ENCODE peak calls at places on chromosome 11, in four cellular contexts. Y, U, T and M are unnamed samples.

GRCh38 chr11:77372736-77373135 is 71.2 kb upstream of the GDPD4 start:
- DNase-seq in Y (no peak), U (no peak), T (no peak), M (no peak)

GRCh38 chr11:69480547-69481392 is 693 bp upstream of the LINC01488 start:
- DNase-seq in T (no peak), U (no peak), Y (no peak), M (no peak)

GRCh38 chr11:33624082-33624481 is 76.5 kb downstream of the C11orf91 start:
- DNase-seq in Y (no peak), U (no peak), T (no peak), M (no peak)

GRCh38 chr11:13367115-13367514 is 89.5 kb downstream of the BMAL1 start:
- DNase-seq in Y (no peak), U (no peak), T (no peak), M (no peak)

GRCh38 chr11:128497057-128497957 is 90.1 kb downstream of the ETS1 start:
- DNase-seq in U (no peak), Y (peak), T (no peak), M (no peak)

GRCh38 chr11:2097356-2097997 is 41.7 kb downstream of the IGF2 start:
- DNase-seq in Y (peak), U (no peak), T (no peak), M (no peak)

GRCh38 chr11:109423860-109424190 is 1.8 kb downstream of the C11orf87 start:
- DNase-seq in U (no peak), T (no peak), Y (no peak), M (no peak)

GRCh38 chr11:1036931-1037330 is 413 bp upstream of the MUC6 start:
- DNase-seq in T (no peak), Y (no peak), U (no peak), M (no peak)

GRCh38 chr11:27217948-27218410 is 145.0 kb downstream of the CCDC34 start:
- DNase-seq in Y (peak), T (no peak), U (no peak), M (no peak)

GRCh38 chr11:27718853-27719574 is 18.8 kb upstream of the BDNF start:
- DNase-seq in U (no peak), T (no peak), Y (peak), M (no peak)

GRCh38 chr11:62050716-62051115 is 73.1 kb upstream of the INCENP start:
- DNase-seq in U (no peak), Y (no peak), T (no peak), M (no peak)

GRCh38 chr11:44738791-44739190 is 12.0 kb downstream of the TSPAN18 start:
- DNase-seq in U (no peak), T (no peak), Y (no peak), M (no peak)

GRCh38 chr11:125036933-125037332 is 26.2 kb upstream of the SLC37A2 start:
- DNase-seq in Y (peak), T (no peak), U (no peak), M (no peak)

GRCh38 chr11:14223636-14224035 is 135.3 kb downstream of the RRAS2 start:
- DNase-seq in T (no peak), Y (no peak), U (no peak), M (no peak)